ENCODE peak calls at places on chromosomes 1 and 21, in nine cellular contexts. Y is pancreas; F is CD4-positive, alpha-beta T cell; C is GM23248; O is fibroblast of lung; S is ascending aorta; W is upper lobe of right lung; E is AG04450; P is right lobe of liver. I is an unnamed sample. For H3K9me3, the result is how much of the 10 kb centered on the place peaks cover.

GRCh38 chr1:186421446-186421845 is 39.5 kb downstream of the PDC start:
- DNase-seq in S (no peak), E (no peak), O (no peak), P (no peak), C (no peak), F (no peak), W (no peak), Y (no peak), I (no peak)

GRCh38 chr21:41752231-41752681 is 14.6 kb downstream of the RIPK4 start:
- DNase-seq in C (peak), P (no peak), F (no peak), O (peak), Y (no peak), W (no peak), S (no peak), E (no peak), I (peak)

GRCh38 chr21:32412998-32413504 is 545 bp downstream of the EVA1C start:
- DNase-seq in Y (peak), F (no peak), O (peak), S (no peak), W (peak), C (no peak), E (no peak), P (peak), I (no peak)

GRCh38 chr21:34987673-34988072 is 61.4 kb downstream of the RUNX1 start:
- DNase-seq in C (no peak), F (no peak), S (no peak), W (no peak), E (no peak), Y (no peak), O (no peak), P (no peak), I (no peak)

GRCh38 chr1:9292361-9293240 is at the start of gene SPSB1:
- DNase-seq in F (peak), O (peak), Y (peak), W (peak), P (peak), C (peak), S (no peak), E (no peak), I (no peak)

GRCh38 chr1:119330062-119330939 is 38.3 kb upstream of the HAO2 start:
- DNase-seq in F (no peak), W (no peak), Y (no peak), E (no peak), O (no peak), S (no peak), P (no peak), C (no peak), I (peak)

GRCh38 chr1:41510531-41511238 is 26.2 kb upstream of the EDN2 start:
- DNase-seq in S (no peak), O (no peak), E (no peak), Y (no peak), F (no peak), P (no peak), W (no peak), C (no peak), I (no peak)

GRCh38 chr1:17096584-17096983 is 22.7 kb downstream of the PADI2 start:
- DNase-seq in P (no peak), F (no peak), Y (no peak), W (no peak), S (no peak), E (no peak), O (no peak), C (no peak), I (no peak)

GRCh38 chr1:54016343-54017282 is 1.4 kb downstream of the LDLRAD1 start:
- DNase-seq in Y (no peak), E (no peak), P (peak), S (no peak), F (no peak), W (peak), O (peak), C (peak), I (peak)

DNA sequence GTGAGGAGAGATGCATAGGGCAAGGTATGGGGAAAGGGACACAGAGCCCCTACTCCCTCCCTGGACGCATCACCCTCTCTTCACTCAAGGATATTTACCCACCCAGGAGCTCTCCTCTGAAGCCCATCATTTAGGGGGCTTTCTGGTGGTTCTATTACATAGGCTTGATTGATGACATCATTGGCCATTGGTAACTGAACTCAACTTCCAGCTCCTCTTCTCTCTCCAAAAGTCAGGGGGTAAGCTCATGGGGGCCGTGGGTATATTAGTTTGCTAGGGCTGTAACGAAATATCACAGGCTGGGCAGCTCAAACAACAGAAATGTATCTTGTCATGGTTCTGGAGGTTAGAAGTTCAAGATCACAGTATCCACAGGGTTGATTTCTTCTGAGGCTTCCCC is 110.8 kb downstream of the DSCAM start:
- DNase-seq in Y (no peak), O (no peak), F (no peak), C (no peak), P (no peak), E (no peak), S (no peak), W (no peak), I (no peak)
- H3K27ac ChIP-seq in Y (no peak), O (no peak), F (no peak), C (no peak), P (no peak), E (no peak), S (no peak), W (no peak), I (no peak)

DNA sequence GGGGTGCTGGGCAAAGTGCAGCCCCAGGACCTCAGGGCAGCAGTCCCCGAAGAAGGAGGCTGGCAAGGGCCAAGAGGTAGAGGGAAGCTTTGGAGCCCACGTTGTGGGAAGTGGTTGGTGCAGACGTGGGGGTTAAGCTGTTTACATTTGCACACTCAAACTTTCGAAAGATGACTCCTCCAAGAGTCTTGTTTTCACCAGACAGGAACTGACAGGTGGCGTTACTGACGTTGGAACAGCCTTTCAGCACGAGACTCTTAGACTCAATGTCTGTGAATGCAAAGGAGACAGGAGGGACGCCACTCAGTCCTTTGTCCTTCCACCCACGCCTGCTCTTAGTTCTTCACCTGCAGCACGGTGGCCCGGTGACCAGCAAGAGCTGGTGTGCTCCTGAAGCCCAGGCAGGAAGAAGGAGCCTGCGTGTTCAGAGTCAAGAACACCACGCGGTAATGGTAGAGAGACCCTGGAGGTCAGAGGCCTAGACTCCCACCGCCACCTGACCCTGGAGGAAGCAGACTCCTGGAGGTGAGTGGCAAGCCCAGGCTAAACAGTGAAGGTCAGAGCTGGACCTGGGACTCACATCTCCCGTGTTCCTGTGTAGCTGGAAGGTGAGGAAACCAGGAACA is 15.9 kb downstream of the LYPD8 start:
- DNase-seq in E (no peak), W (peak), C (no peak), P (no peak), S (no peak), Y (no peak), F (no peak), O (no peak), I (no peak)
- H3K9me3 ChIP-seq in E (half or more), W (under half), C (under half), P (under half), S (under half), Y (under half), F (under half), O (under half), I (under half)

DNA sequence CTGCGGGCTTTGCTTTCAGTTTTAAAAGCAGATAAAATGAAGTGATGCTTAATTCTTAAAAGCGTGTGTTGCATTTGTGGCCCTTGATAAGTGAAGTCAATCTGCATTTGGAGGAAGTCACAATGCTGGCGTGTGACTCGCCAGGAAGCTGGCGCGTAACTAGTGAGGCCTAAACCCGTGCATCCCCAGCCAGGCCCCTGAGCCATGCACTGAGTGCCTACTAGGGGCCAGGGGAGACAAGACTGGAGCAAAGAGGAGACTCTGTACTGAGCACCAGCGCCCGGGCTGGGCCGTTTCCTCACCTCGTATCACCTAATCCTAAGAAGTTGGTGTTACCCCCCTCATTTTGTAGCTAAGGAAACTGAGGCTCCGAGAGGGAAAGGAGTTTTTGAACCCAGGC is 4.6 kb upstream of the DDOST start:
- DNase-seq in Y (no peak), S (no peak), W (no peak), P (no peak), O (no peak), F (no peak), C (no peak), E (no peak), I (no peak)
- H3K27ac ChIP-seq in Y (no peak), S (no peak), W (peak), P (peak), O (no peak), F (no peak), C (no peak), E (no peak), I (no peak)

GRCh38 chr21:28332796-28333195 is 659.9 kb downstream of the LTN1 start:
- DNase-seq in P (no peak), S (no peak), C (no peak), F (no peak), W (no peak), O (no peak), Y (no peak), E (no peak), I (no peak)

GRCh38 chr21:28336299-28336698 is 656.4 kb downstream of the LTN1 start:
- DNase-seq in C (peak), W (no peak), P (peak), F (no peak), E (peak), Y (peak), S (no peak), O (peak), I (peak)

GRCh38 chr21:28333455-28334108 is 659.1 kb downstream of the LTN1 start:
- DNase-seq in W (no peak), O (peak), S (no peak), F (no peak), P (no peak), Y (no peak), C (peak), E (peak), I (no peak)

GRCh38 chr21:28337319-28337718 is 655.4 kb downstream of the LTN1 start:
- DNase-seq in P (no peak), F (no peak), E (peak), S (no peak), W (no peak), C (peak), O (peak), Y (no peak), I (no peak)

DNA sequence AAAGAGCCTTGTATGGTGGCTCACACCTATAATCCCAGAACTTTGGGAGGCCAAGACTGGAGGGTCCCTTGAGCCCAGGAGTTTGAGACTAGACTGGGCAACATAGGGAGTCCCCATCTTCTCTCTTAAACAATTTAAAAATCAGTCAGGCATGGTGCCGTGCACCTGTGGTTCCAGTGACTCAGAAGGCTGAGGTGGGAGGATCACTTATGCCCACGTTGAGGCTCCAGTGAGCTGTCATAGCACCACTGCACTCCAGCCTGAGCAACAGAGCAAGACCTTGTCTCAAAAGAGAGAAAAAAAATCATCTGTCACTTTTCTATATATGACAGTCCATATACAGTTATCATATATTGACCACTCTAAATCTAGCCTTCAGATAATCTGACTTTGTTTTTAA is 658.3 kb downstream of the LTN1 start:
- DNase-seq in F (no peak), O (no peak), W (no peak), C (no peak), E (no peak), P (no peak), S (no peak), Y (no peak), I (no peak)
- H3K9me3 ChIP-seq in F (under half), O (under half), W (under half), C (under half), E (under half), P (under half), S (under half), Y (under half), I (under half)

DNA sequence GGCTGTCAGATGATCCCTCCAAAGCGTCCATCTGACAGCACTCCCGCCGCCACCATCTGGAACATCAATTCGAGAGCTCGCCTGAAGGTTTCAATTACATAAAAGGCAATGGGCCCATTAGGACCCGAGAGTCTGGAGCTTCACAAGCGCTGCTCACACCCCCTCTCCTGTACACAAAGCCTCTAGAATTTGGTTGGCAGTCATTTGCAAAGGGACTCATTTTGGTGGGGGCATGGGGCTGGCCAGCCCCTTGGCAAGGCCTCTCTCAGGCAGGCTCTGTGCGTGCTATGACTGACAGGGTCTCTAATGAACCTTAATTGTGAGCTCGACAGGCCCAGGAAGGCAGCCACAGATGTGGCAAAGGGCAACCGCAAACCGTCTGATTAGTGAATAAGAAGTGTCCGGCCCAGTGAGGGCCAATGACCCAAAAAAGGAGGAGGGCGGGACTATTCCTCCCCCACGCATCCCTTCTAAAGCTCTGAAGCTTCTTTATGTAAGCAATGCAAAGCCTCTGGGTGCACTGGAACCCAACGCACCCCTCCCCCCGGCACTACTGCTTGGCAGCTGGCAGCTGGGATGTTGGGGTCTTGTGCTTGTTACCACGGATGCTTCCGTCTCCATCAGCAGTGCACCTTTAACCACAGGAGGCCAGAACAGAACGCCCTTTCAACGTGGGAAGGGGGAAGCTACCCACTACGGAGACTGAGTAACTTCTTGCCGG is 79.4 kb downstream of the CAPZB start:
- DNase-seq in C (peak), E (no peak), F (no peak), S (no peak), W (no peak), P (no peak), Y (no peak), O (peak), I (peak)
- H3K27ac ChIP-seq in C (peak), E (no peak), F (no peak), S (no peak), W (peak), P (no peak), Y (no peak), O (no peak), I (no peak)

GRCh38 chr1:2881556-2881955 is 80.1 kb upstream of the TTC34 start:
- DNase-seq in F (no peak), S (no peak), Y (no peak), O (no peak), C (no peak), W (no peak), E (no peak), P (no peak), I (no peak)
- H3K9me3 ChIP-seq in F (under half), S (under half), Y (under half), O (under half), C (under half), W (under half), E (half or more), P (under half), I (under half)

DNA sequence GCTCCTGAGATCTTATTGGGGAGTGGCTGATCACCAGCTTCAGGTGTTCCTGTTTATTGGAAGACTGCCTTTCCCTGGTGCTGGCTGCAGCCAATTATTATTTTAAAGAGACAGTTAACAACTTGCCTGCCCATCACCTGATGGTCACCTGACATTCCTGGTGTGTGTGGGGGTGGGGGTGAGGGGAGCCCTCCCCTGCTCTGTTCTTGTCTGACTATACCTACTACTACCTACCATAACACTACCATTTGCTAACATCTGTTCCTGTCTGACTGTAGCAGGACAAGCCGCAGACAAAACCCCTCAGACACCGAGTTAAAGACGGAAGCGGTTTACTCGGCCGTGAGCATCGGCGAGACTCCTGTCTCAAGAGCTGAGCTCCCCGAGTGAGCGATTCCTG is 54.9 kb upstream of the NBPF3 start:
- DNase-seq in W (no peak), C (no peak), O (no peak), E (no peak), F (no peak), S (no peak), P (no peak), Y (no peak), I (no peak)
- H3K27ac ChIP-seq in W (no peak), C (no peak), O (no peak), E (no peak), F (no peak), S (no peak), P (no peak), Y (no peak), I (no peak)

GRCh38 chr1:247740721-247741120 is 2.3 kb downstream of the OR14K1 start:
- DNase-seq in C (no peak), F (no peak), W (no peak), Y (no peak), S (no peak), O (no peak), E (no peak), P (no peak), I (peak)

GRCh38 chr1:247746391-247746935 is 1.5 kb downstream of the OR14A2 start:
- DNase-seq in P (no peak), E (no peak), Y (no peak), S (no peak), C (no peak), F (no peak), W (no peak), O (no peak), I (peak)

GRCh38 chr1:247738315-247738714 is at the start of gene OR14K1:
- DNase-seq in S (no peak), C (no peak), E (no peak), P (no peak), Y (no peak), F (no peak), O (no peak), W (no peak), I (no peak)

GRCh38 chr1:247747616-247748015 is 325 bp downstream of the OR14A2 start:
- DNase-seq in P (no peak), W (no peak), Y (no peak), E (no peak), F (no peak), S (no peak), C (no peak), O (no peak), I (no peak)

DNA sequence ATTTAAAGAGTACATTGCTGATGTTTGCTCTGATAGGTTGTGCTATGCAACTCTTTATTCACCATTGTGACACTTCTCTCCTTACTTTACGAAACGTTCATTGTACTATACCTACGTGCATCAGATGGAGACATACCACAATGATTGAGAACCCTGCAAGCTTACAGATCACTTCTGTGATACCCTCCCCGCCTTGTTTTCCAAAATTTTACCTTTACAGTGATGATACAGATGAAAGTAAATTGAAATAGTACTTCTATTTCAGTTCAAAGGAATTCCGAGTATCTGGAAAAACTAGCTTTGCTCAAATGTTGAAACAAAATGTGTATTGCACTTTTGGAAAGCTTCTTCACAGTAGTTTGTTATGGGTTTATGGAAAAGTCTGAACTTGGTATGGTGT is 3.3 kb downstream of the OR14K1 start:
- DNase-seq in Y (no peak), F (no peak), S (no peak), E (no peak), P (no peak), O (no peak), W (no peak), C (no peak), I (no peak)
- H3K9me3 ChIP-seq in Y (under half), F (under half), S (under half), E (under half), P (under half), O (under half), W (under half), C (under half), I (under half)

DNA sequence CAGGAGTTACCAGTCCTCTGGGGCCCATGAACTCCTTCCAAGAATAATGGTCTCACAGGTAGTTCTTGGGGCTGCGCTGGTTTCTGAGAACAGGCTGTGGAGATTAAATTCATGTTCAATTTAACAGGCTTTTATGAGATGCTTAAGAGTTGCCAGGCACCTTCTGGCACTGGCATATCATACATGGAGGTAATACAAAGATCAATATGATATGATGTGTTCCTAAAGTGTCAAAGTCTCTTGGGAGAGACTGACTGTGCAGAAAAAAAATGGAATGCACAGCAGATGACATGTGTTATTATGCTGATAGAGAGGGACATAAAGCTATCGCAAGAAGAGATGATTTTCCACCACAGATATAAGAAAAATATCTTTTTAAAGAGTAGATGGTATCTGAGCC is 6.8 kb downstream of the CYP2J2 start:
- DNase-seq in O (no peak), S (no peak), E (no peak), Y (no peak), F (no peak), C (no peak), P (no peak), W (no peak), I (no peak)
- H3K27ac ChIP-seq in O (no peak), S (no peak), E (no peak), Y (no peak), F (no peak), C (no peak), P (no peak), W (no peak), I (no peak)

GRCh38 chr1:167322483-167322882 is 101.8 kb downstream of the POU2F1 start:
- DNase-seq in P (no peak), F (no peak), O (no peak), Y (no peak), C (no peak), E (no peak), W (no peak), S (no peak), I (no peak)
- H3K9me3 ChIP-seq in P (under half), F (half or more), O (under half), Y (under half), C (under half), E (under half), W (under half), S (under half), I (under half)